ENCODE peak calls at places on chromosome 15, in nine cellular contexts. One of them, this sample, is unnamed.

GRCh38 chr15:62719316-62719715 is 323.2 kb upstream of the TPM1 start:
- DNase-seq in heart right ventricle: no peak
- DNase-seq in CD4-positive, alpha-beta T cell: no peak
- DNase-seq in pancreas: no peak
- DNase-seq in MM.1S: no peak
- DNase-seq in AG04450: no peak
- DNase-seq in A549: no peak
- DNase-seq in tibial nerve: no peak
- DNase-seq in adipocyte: peak; percentile 21
- DNase-seq in this sample: no peak

GRCh38 chr15:89364341-89364740 is 29.7 kb upstream of the POLG start:
- DNase-seq in MM.1S: no peak
- DNase-seq in adipocyte: no peak
- DNase-seq in A549: no peak
- DNase-seq in AG04450: no peak
- DNase-seq in heart right ventricle: no peak
- DNase-seq in pancreas: no peak
- DNase-seq in CD4-positive, alpha-beta T cell: no peak
- DNase-seq in tibial nerve: no peak
- DNase-seq in this sample: no peak

GRCh38 chr15:61888074-61888780 is 172.0 kb downstream of the VPS13C start:
- DNase-seq in A549: no peak
- DNase-seq in adipocyte: peak; percentile 4
- DNase-seq in MM.1S: no peak
- DNase-seq in heart right ventricle: no peak
- DNase-seq in tibial nerve: no peak
- DNase-seq in CD4-positive, alpha-beta T cell: no peak
- DNase-seq in AG04450: no peak
- DNase-seq in pancreas: no peak
- DNase-seq in this sample: no peak

GRCh38 chr15:73699249-73700040 is 15.3 kb downstream of the CD276 start:
- DNase-seq in heart right ventricle: no peak
- DNase-seq in pancreas: no peak
- DNase-seq in CD4-positive, alpha-beta T cell: no peak
- DNase-seq in adipocyte: no peak
- DNase-seq in tibial nerve: no peak
- DNase-seq in MM.1S: no peak
- DNase-seq in AG04450: no peak
- DNase-seq in A549: no peak
- DNase-seq in this sample: no peak

GRCh38 chr15:82048809-82049208 is 3.0 kb upstream of the MEX3B start:
- DNase-seq in A549: no peak
- DNase-seq in tibial nerve: no peak
- DNase-seq in CD4-positive, alpha-beta T cell: no peak
- DNase-seq in AG04450: no peak
- DNase-seq in adipocyte: no peak
- DNase-seq in pancreas: no peak
- DNase-seq in heart right ventricle: no peak
- DNase-seq in MM.1S: no peak
- DNase-seq in this sample: no peak

GRCh38 chr15:41971893-41972340 is 440 bp downstream of the EHD4 start:
- DNase-seq in A549: peak; percentile 13
- DNase-seq in MM.1S: no peak
- DNase-seq in heart right ventricle: no peak
- DNase-seq in tibial nerve: no peak
- DNase-seq in adipocyte: peak; percentile 56
- DNase-seq in CD4-positive, alpha-beta T cell: no peak
- DNase-seq in AG04450: no peak
- DNase-seq in pancreas: no peak
- DNase-seq in this sample: no peak

GRCh38 chr15:80527406-80527805 is 123.2 kb downstream of the ARNT2 start:
- DNase-seq in CD4-positive, alpha-beta T cell: no peak
- DNase-seq in tibial nerve: no peak
- DNase-seq in AG04450: no peak
- DNase-seq in A549: no peak
- DNase-seq in MM.1S: no peak
- DNase-seq in pancreas: no peak
- DNase-seq in heart right ventricle: no peak
- DNase-seq in adipocyte: no peak
- DNase-seq in this sample: no peak

GRCh38 chr15:81027200-81027599 is 26.5 kb downstream of the TLNRD1 start:
- DNase-seq in pancreas: no peak
- DNase-seq in A549: no peak
- DNase-seq in CD4-positive, alpha-beta T cell: no peak
- DNase-seq in MM.1S: no peak
- DNase-seq in AG04450: no peak
- DNase-seq in heart right ventricle: no peak
- DNase-seq in adipocyte: no peak
- DNase-seq in tibial nerve: no peak
- DNase-seq in this sample: no peak

GRCh38 chr15:33865416-33865815 is 102.9 kb upstream of the CHRM5 start:
- DNase-seq in pancreas: no peak
- DNase-seq in A549: no peak
- DNase-seq in AG04450: peak; percentile 59
- DNase-seq in CD4-positive, alpha-beta T cell: no peak
- DNase-seq in tibial nerve: no peak
- DNase-seq in adipocyte: peak; percentile 9
- DNase-seq in MM.1S: no peak
- DNase-seq in heart right ventricle: no peak
- DNase-seq in this sample: no peak

GRCh38 chr15:91227062-91227461 is 127.0 kb downstream of the SV2B start:
- DNase-seq in adipocyte: no peak
- DNase-seq in CD4-positive, alpha-beta T cell: no peak
- DNase-seq in MM.1S: no peak
- DNase-seq in tibial nerve: no peak
- DNase-seq in A549: no peak
- DNase-seq in pancreas: no peak
- DNase-seq in AG04450: no peak
- DNase-seq in heart right ventricle: no peak
- DNase-seq in this sample: no peak

GRCh38 chr15:65195542-65196026 is 10.4 kb upstream of the CLPX start:
- DNase-seq in tibial nerve: no peak
- DNase-seq in A549: no peak
- DNase-seq in heart right ventricle: no peak
- DNase-seq in CD4-positive, alpha-beta T cell: no peak
- DNase-seq in MM.1S: no peak
- DNase-seq in AG04450: no peak
- DNase-seq in adipocyte: no peak
- DNase-seq in pancreas: no peak
- DNase-seq in this sample: no peak

GRCh38 chr15:32715276-32715675 is 2.5 kb upstream of the GREM1 start:
- DNase-seq in heart right ventricle: no peak
- DNase-seq in CD4-positive, alpha-beta T cell: no peak
- DNase-seq in A549: no peak
- DNase-seq in MM.1S: no peak
- DNase-seq in AG04450: peak; percentile 82
- DNase-seq in tibial nerve: no peak
- DNase-seq in adipocyte: no peak
- DNase-seq in pancreas: no peak
- DNase-seq in this sample: no peak

GRCh38 chr15:51575775-51576174 is 46.8 kb downstream of the DMXL2 start:
- DNase-seq in AG04450: no peak
- DNase-seq in tibial nerve: no peak
- DNase-seq in heart right ventricle: no peak
- DNase-seq in MM.1S: no peak
- DNase-seq in A549: no peak
- DNase-seq in CD4-positive, alpha-beta T cell: no peak
- DNase-seq in pancreas: no peak
- DNase-seq in adipocyte: no peak
- DNase-seq in this sample: no peak

GRCh38 chr15:41465822-41466421 is 27.8 kb upstream of the ITPKA start:
- DNase-seq in AG04450: peak; percentile 34
- DNase-seq in pancreas: no peak
- DNase-seq in A549: peak; percentile 31
- DNase-seq in tibial nerve: no peak
- DNase-seq in adipocyte: peak; percentile 66
- DNase-seq in CD4-positive, alpha-beta T cell: no peak
- DNase-seq in heart right ventricle: no peak
- DNase-seq in MM.1S: peak; percentile 56
- DNase-seq in this sample: no peak

DNA sequence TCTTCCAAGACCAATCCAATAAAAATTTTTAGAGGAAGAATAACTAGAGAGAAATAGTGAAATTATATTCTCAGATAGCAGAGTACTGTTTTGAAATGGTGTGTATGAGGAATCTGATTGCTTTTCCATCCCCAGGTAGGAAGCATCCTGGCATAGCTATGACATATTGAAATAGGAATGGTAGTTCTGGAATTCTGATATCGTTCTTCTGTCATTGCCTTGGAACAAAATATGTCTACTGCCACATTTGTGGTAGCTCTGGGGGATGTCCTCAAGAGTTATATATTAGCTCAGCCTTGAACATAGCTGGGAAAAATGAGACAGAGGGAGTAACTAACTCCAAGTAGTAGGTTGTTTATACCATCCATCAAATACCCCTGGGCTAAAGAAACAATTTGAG is 950.7 kb downstream of the MCTP2 start:
- DNase-seq in AG04450: no peak
- DNase-seq in MM.1S: no peak
- DNase-seq in heart right ventricle: no peak
- DNase-seq in adipocyte: no peak
- DNase-seq in pancreas: no peak
- DNase-seq in CD4-positive, alpha-beta T cell: no peak
- DNase-seq in tibial nerve: no peak
- DNase-seq in A549: no peak
- DNase-seq in this sample: no peak
- H3K9me3 ChIP-seq in AG04450: peaks cover 3% of the 10 kb centered on the region
- H3K9me3 ChIP-seq in MM.1S: no peaks in the 10 kb centered on the region
- H3K9me3 ChIP-seq in heart right ventricle: no peaks in the 10 kb centered on the region
- H3K9me3 ChIP-seq in adipocyte: peaks cover 26% of the 10 kb centered on the region
- H3K9me3 ChIP-seq in pancreas: no peaks in the 10 kb centered on the region
- H3K9me3 ChIP-seq in CD4-positive, alpha-beta T cell: no peaks in the 10 kb centered on the region
- H3K9me3 ChIP-seq in tibial nerve: peaks cover 5% of the 10 kb centered on the region
- H3K9me3 ChIP-seq in A549: peaks cover 5% of the 10 kb centered on the region
- H3K9me3 ChIP-seq in this sample: no peaks in the 10 kb centered on the region

GRCh38 chr15:40337597-40337996 is 3.1 kb downstream of the CCDC9B start:
- DNase-seq in heart right ventricle: no peak
- DNase-seq in CD4-positive, alpha-beta T cell: no peak
- DNase-seq in A549: no peak
- DNase-seq in tibial nerve: no peak
- DNase-seq in adipocyte: no peak
- DNase-seq in pancreas: peak; percentile 85
- DNase-seq in AG04450: no peak
- DNase-seq in MM.1S: no peak
- DNase-seq in this sample: no peak

GRCh38 chr15:40334941-40335795 is 5.6 kb downstream of the CCDC9B start:
- DNase-seq in CD4-positive, alpha-beta T cell: no peak
- DNase-seq in heart right ventricle: no peak
- DNase-seq in tibial nerve: no peak
- DNase-seq in MM.1S: no peak
- DNase-seq in A549: no peak
- DNase-seq in pancreas: no peak
- DNase-seq in adipocyte: no peak
- DNase-seq in AG04450: no peak
- DNase-seq in this sample: no peak

GRCh38 chr15:40338041-40338657 is 2.6 kb downstream of the CCDC9B start:
- DNase-seq in MM.1S: peak; percentile 58
- DNase-seq in tibial nerve: no peak
- DNase-seq in AG04450: no peak
- DNase-seq in adipocyte: peak; percentile 74
- DNase-seq in heart right ventricle: peak; percentile 78
- DNase-seq in A549: peak; percentile 72
- DNase-seq in pancreas: peak; percentile 89
- DNase-seq in CD4-positive, alpha-beta T cell: peak; percentile 75
- DNase-seq in this sample: peak; percentile 59

GRCh38 chr15:40334541-40334940 is 6.2 kb downstream of the CCDC9B start:
- DNase-seq in A549: no peak
- DNase-seq in tibial nerve: no peak
- DNase-seq in AG04450: no peak
- DNase-seq in pancreas: no peak
- DNase-seq in adipocyte: no peak
- DNase-seq in MM.1S: no peak
- DNase-seq in CD4-positive, alpha-beta T cell: no peak
- DNase-seq in heart right ventricle: no peak
- DNase-seq in this sample: no peak

DNA sequence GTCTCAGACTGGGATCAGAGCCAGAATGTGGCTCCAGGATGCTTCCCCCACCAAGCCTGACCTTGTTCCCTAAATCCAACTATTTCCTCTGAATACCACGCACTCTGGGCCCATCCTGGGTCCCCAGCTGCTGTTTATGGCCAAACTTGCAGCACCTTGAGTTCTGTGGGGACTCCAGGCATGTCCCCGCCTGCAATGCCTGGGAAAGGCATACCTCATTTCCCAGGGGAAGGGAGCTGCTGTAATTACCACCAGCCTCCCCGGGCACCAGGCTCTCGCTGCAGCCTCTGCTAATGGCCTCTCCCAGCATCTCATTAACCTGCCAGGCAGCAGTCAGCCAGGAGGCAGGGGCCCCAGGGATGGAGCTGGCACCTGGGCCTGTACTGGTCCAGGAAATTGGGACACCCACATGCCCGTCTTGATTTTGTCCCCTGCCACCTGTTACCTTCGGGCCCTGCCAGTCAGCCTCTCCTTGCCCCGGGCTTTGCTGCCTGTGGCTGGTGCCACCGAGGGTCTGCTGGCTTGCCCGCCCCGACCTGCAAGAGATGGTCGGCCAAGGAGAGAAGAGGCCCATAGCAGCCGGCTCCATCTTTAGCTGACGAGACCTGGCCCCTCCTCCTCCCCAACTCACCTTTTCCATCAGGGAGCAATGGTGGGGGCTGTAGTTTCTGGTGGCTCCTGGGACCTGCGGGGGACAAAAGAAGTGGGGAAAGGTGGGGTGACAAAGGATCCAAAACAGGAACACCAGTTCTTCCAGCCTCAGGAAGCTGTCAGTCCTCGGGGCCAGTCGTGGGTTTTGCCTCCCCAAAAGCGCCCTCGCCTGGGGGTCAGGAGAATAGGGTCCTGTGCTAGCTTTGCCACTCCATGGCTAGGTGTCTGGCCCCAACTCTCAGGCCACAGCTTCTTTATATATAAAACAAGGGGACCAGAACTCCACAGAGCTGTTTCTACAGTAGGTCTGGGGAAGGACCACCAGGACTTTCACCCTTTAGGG is 4.3 kb downstream of the CCDC9B start:
- DNase-seq in adipocyte: no peak
- DNase-seq in heart right ventricle: no peak
- DNase-seq in MM.1S: peak; percentile 36
- DNase-seq in A549: no peak
- DNase-seq in CD4-positive, alpha-beta T cell: no peak
- DNase-seq in tibial nerve: no peak
- DNase-seq in pancreas: no peak
- DNase-seq in AG04450: no peak
- DNase-seq in this sample: no peak
- H3K9me3 ChIP-seq in adipocyte: no peaks in the 10 kb centered on the region
- H3K9me3 ChIP-seq in heart right ventricle: no peaks in the 10 kb centered on the region
- H3K9me3 ChIP-seq in MM.1S: no peaks in the 10 kb centered on the region
- H3K9me3 ChIP-seq in A549: no peaks in the 10 kb centered on the region
- H3K9me3 ChIP-seq in CD4-positive, alpha-beta T cell: no peaks in the 10 kb centered on the region
- H3K9me3 ChIP-seq in tibial nerve: no peaks in the 10 kb centered on the region
- H3K9me3 ChIP-seq in pancreas: no peaks in the 10 kb centered on the region
- H3K9me3 ChIP-seq in AG04450: no peaks in the 10 kb centered on the region
- H3K9me3 ChIP-seq in this sample: no peaks in the 10 kb centered on the region

GRCh38 chr15:66866651-66867050 is 164.6 kb downstream of the SMAD6 start:
- DNase-seq in MM.1S: no peak
- DNase-seq in A549: no peak
- DNase-seq in tibial nerve: no peak
- DNase-seq in CD4-positive, alpha-beta T cell: no peak
- DNase-seq in AG04450: no peak
- DNase-seq in pancreas: no peak
- DNase-seq in adipocyte: no peak
- DNase-seq in heart right ventricle: no peak
- DNase-seq in this sample: no peak
- H3K9me3 ChIP-seq in MM.1S: no peaks in the 10 kb centered on the region
- H3K9me3 ChIP-seq in A549: peaks cover 13% of the 10 kb centered on the region
- H3K9me3 ChIP-seq in tibial nerve: peaks cover 7% of the 10 kb centered on the region
- H3K9me3 ChIP-seq in CD4-positive, alpha-beta T cell: no peaks in the 10 kb centered on the region
- H3K9me3 ChIP-seq in AG04450: no peaks in the 10 kb centered on the region
- H3K9me3 ChIP-seq in pancreas: no peaks in the 10 kb centered on the region
- H3K9me3 ChIP-seq in adipocyte: peaks cover 2% of the 10 kb centered on the region
- H3K9me3 ChIP-seq in heart right ventricle: no peaks in the 10 kb centered on the region
- H3K9me3 ChIP-seq in this sample: no peaks in the 10 kb centered on the region

GRCh38 chr15:20355256-20355868 is 186.2 kb downstream of the GOLGA6L6 start:
- DNase-seq in heart right ventricle: no peak
- DNase-seq in MM.1S: no peak
- DNase-seq in pancreas: peak; percentile 81
- DNase-seq in A549: no peak
- DNase-seq in AG04450: no peak
- DNase-seq in CD4-positive, alpha-beta T cell: no peak
- DNase-seq in tibial nerve: no peak
- DNase-seq in adipocyte: no peak
- DNase-seq in this sample: no peak
- H3K9me3 ChIP-seq in heart right ventricle: no peaks in the 10 kb centered on the region
- H3K9me3 ChIP-seq in MM.1S: no peaks in the 10 kb centered on the region
- H3K9me3 ChIP-seq in pancreas: no peaks in the 10 kb centered on the region
- H3K9me3 ChIP-seq in A549: peaks cover 13% of the 10 kb centered on the region
- H3K9me3 ChIP-seq in AG04450: peaks cover 80% of the 10 kb centered on the region
- H3K9me3 ChIP-seq in CD4-positive, alpha-beta T cell: no peaks in the 10 kb centered on the region
- H3K9me3 ChIP-seq in tibial nerve: no peaks in the 10 kb centered on the region
- H3K9me3 ChIP-seq in adipocyte: no peaks in the 10 kb centered on the region
- H3K9me3 ChIP-seq in this sample: no peaks in the 10 kb centered on the region

This sample was measured in T-helper 17 cell.